ENCODE peak calls at places on chromosome 9, in five cellular contexts. One of them, this sample, is unnamed.

GRCh38 chr9:114484854-114485443 is 20.3 kb downstream of the WHRN start:
- DNase-seq in nephron progenitor cell: no peak
- DNase-seq in AG09319: no peak
- DNase-seq in HFF-Myc: peak; percentile 51
- DNase-seq in psoas muscle: no peak
- DNase-seq in this sample: no peak

GRCh38 chr9:114743446-114743845 is 61.5 kb upstream of the TEX48 start:
- DNase-seq in nephron progenitor cell: no peak
- DNase-seq in AG09319: no peak
- DNase-seq in HFF-Myc: no peak
- DNase-seq in psoas muscle: no peak
- DNase-seq in this sample: no peak

GRCh38 chr9:19429590-19429989 is 20.8 kb downstream of the ACER2 start:
- DNase-seq in psoas muscle: no peak
- DNase-seq in HFF-Myc: no peak
- DNase-seq in nephron progenitor cell: no peak
- DNase-seq in AG09319: no peak
- DNase-seq in this sample: no peak

GRCh38 chr9:89361816-89362646 is 43.7 kb downstream of the SECISBP2 start:
- DNase-seq in nephron progenitor cell: no peak
- DNase-seq in AG09319: no peak
- DNase-seq in HFF-Myc: no peak
- DNase-seq in psoas muscle: no peak
- DNase-seq in this sample: no peak

GRCh38 chr9:100092066-100092465 is 6.7 kb downstream of the ERP44 start:
- DNase-seq in nephron progenitor cell: no peak
- DNase-seq in AG09319: no peak
- DNase-seq in psoas muscle: no peak
- DNase-seq in HFF-Myc: no peak
- DNase-seq in this sample: no peak

GRCh38 chr9:91775708-91776028 is 174.4 kb downstream of the ROR2 start:
- DNase-seq in AG09319: no peak
- DNase-seq in HFF-Myc: no peak
- DNase-seq in psoas muscle: no peak
- DNase-seq in nephron progenitor cell: no peak
- DNase-seq in this sample: no peak

GRCh38 chr9:110923601-110924000 is 114.7 kb downstream of the LPAR1 start:
- DNase-seq in nephron progenitor cell: no peak
- DNase-seq in psoas muscle: no peak
- DNase-seq in AG09319: no peak
- DNase-seq in HFF-Myc: no peak
- DNase-seq in this sample: no peak

GRCh38 chr9:129422843-129423700 is 197.8 kb downstream of the C9orf50 start:
- DNase-seq in nephron progenitor cell: no peak
- DNase-seq in AG09319: no peak
- DNase-seq in HFF-Myc: no peak
- DNase-seq in psoas muscle: no peak
- DNase-seq in this sample: peak; percentile 45

GRCh38 chr9:34491596-34491995 is 31.2 kb downstream of the ENHO start:
- DNase-seq in HFF-Myc: no peak
- DNase-seq in AG09319: no peak
- DNase-seq in psoas muscle: no peak
- DNase-seq in nephron progenitor cell: no peak
- DNase-seq in this sample: no peak

GRCh38 chr9:115597330-115597729 is 479.4 kb upstream of the TNC start:
- DNase-seq in nephron progenitor cell: no peak
- DNase-seq in HFF-Myc: no peak
- DNase-seq in psoas muscle: no peak
- DNase-seq in AG09319: no peak
- DNase-seq in this sample: no peak

GRCh38 chr9:78470741-78471140 is 173.8 kb downstream of the PSAT1 start:
- DNase-seq in AG09319: no peak
- DNase-seq in HFF-Myc: no peak
- DNase-seq in psoas muscle: no peak
- DNase-seq in nephron progenitor cell: no peak
- DNase-seq in this sample: no peak

GRCh38 chr9:121499427-121500164 is at the start of gene GGTA1:
- DNase-seq in AG09319: no peak
- DNase-seq in psoas muscle: peak; percentile 78
- DNase-seq in nephron progenitor cell: peak; percentile 72
- DNase-seq in HFF-Myc: no peak
- DNase-seq in this sample: peak; percentile 76

GRCh38 chr9:121201045-121201737 is 478 bp downstream of the RAB14 start:
- DNase-seq in HFF-Myc: no peak
- DNase-seq in AG09319: no peak
- DNase-seq in nephron progenitor cell: peak; percentile 67
- DNase-seq in psoas muscle: peak; percentile 64
- DNase-seq in this sample: peak; percentile 65

GRCh38 chr9:14344846-14345585 is 31.1 kb upstream of the NFIB start:
- DNase-seq in HFF-Myc: no peak
- DNase-seq in nephron progenitor cell: peak; percentile 16
- DNase-seq in psoas muscle: peak; percentile 58
- DNase-seq in AG09319: no peak
- DNase-seq in this sample: no peak

GRCh38 chr9:17658237-17658636 is 79.4 kb downstream of the SH3GL2 start:
- DNase-seq in HFF-Myc: no peak
- DNase-seq in nephron progenitor cell: no peak
- DNase-seq in psoas muscle: no peak
- DNase-seq in AG09319: no peak
- DNase-seq in this sample: no peak

GRCh38 chr9:99690573-99690972 is 131.1 kb upstream of the NR4A3 start:
- DNase-seq in AG09319: no peak
- DNase-seq in nephron progenitor cell: no peak
- DNase-seq in HFF-Myc: no peak
- DNase-seq in psoas muscle: peak; percentile 48
- DNase-seq in this sample: no peak

GRCh38 chr9:123481209-123481865 is 125.3 kb downstream of the CRB2 start:
- DNase-seq in nephron progenitor cell: no peak
- DNase-seq in HFF-Myc: no peak
- DNase-seq in AG09319: no peak
- DNase-seq in psoas muscle: no peak
- DNase-seq in this sample: no peak

DNA sequence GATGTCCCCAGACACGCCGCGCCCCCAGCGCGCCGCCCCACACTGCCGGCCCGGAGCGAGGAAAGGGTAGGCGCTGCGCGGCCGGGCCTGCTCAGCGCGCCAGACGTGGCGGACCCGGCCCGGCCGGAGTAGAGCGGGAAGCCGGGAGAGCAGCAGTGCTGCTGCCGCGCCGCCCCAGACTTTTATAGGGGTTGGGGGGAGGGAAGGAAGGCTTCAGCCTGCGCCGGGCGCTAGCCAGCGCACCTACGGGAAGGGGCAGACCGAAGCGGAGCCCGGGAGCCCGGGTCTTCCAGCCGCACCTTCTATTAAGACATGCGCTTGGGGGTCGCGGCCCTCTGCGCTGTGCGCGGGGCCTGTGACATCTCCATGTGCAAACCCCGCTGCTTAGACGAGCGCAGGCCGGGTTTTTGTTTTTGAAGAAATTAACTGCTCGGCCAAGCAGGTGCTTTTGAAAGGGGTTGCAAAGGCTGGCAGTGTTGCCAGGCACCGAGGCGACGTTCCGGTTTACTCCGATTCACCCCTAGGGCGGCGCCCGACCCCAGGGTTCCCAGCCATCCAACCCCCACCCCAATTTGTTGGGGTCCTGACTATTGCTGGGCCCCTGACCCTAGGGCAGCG is 361 bp upstream of the PAX5 start:
- DNase-seq in psoas muscle: peak; percentile 52
- DNase-seq in nephron progenitor cell: peak; percentile 64
- DNase-seq in HFF-Myc: no peak
- DNase-seq in AG09319: no peak
- DNase-seq in this sample: no peak
- TF ChIP-seq CTCF in psoas muscle: no peak
- TF ChIP-seq CTCF in nephron progenitor cell: no peak
- TF ChIP-seq CTCF in HFF-Myc: peak; percentile 22
- TF ChIP-seq CTCF in AG09319: no peak
- TF ChIP-seq CTCF in this sample: no peak

DNA sequence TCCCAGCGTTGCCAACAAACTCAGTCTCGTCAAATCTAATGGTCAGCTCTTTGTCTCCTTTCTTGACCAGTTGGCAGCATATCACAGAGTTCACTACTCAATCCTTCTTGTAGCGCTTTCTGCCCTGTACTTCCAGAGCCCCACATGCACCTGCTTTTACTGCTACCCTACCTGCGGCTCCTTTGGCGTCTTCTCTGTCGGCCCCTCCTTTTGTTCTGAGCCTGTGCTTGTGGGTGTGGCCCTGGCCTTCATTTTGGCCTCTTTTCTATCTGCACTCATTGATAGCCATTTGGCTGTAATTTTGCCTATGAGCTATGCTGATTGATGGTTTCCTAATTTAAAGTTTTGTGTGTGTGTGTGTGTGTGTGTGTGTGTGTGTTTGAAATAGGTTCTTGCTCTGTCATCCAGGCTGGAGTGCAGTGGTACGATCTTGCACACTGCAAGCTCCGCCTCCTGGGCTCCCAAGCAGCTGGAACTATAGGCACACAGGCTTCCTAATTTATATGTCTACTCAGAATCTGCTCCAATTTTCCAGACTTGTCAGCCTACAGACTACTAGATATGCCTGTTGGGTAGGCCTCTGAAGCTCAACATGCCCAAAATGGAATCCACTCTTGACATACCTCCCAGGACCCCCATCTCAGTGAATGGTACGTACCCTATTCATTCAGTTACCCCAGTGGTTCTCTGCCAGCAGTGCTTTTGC is 32.3 kb downstream of the ARPC5L start:
- DNase-seq in HFF-Myc: no peak
- DNase-seq in psoas muscle: no peak
- DNase-seq in AG09319: no peak
- DNase-seq in nephron progenitor cell: no peak
- DNase-seq in this sample: no peak
- TF ChIP-seq CTCF in HFF-Myc: no peak
- TF ChIP-seq CTCF in psoas muscle: no peak
- TF ChIP-seq CTCF in AG09319: no peak
- TF ChIP-seq CTCF in nephron progenitor cell: no peak
- TF ChIP-seq CTCF in this sample: no peak

GRCh38 chr9:4679268-4680177 is at the start of gene CDC37L1:
- DNase-seq in HFF-Myc: peak; percentile 87
- DNase-seq in AG09319: peak; percentile 87
- DNase-seq in psoas muscle: peak; percentile 99
- DNase-seq in nephron progenitor cell: peak; percentile 100
- DNase-seq in this sample: peak; percentile 99
- TF ChIP-seq CTCF in HFF-Myc: peak; percentile 51
- TF ChIP-seq CTCF in AG09319: peak; percentile 54
- TF ChIP-seq CTCF in psoas muscle: peak; percentile 74
- TF ChIP-seq CTCF in nephron progenitor cell: peak; percentile 54
- TF ChIP-seq CTCF in this sample: peak; percentile 75

GRCh38 chr9:119963258-119963797 is 594.1 kb upstream of the BRINP1 start:
- DNase-seq in AG09319: peak; percentile 98
- DNase-seq in nephron progenitor cell: peak; percentile 7
- DNase-seq in HFF-Myc: peak; percentile 89
- DNase-seq in psoas muscle: no peak
- DNase-seq in this sample: no peak

GRCh38 chr9:119963798-119964372 is 594.6 kb upstream of the BRINP1 start:
- DNase-seq in HFF-Myc: peak; percentile 92
- DNase-seq in nephron progenitor cell: peak; percentile 37
- DNase-seq in AG09319: peak; percentile 91
- DNase-seq in psoas muscle: no peak
- DNase-seq in this sample: no peak

GRCh38 chr9:119959846-119960545 is 590.8 kb upstream of the BRINP1 start:
- DNase-seq in psoas muscle: no peak
- DNase-seq in AG09319: no peak
- DNase-seq in HFF-Myc: no peak
- DNase-seq in nephron progenitor cell: no peak
- DNase-seq in this sample: peak; percentile 14

GRCh38 chr9:119961774-119962408 is 592.7 kb upstream of the BRINP1 start:
- DNase-seq in nephron progenitor cell: peak; percentile 75
- DNase-seq in AG09319: no peak
- DNase-seq in HFF-Myc: no peak
- DNase-seq in psoas muscle: peak; percentile 48
- DNase-seq in this sample: no peak
- TF ChIP-seq CTCF in nephron progenitor cell: peak; percentile 83
- TF ChIP-seq CTCF in AG09319: peak; percentile 48
- TF ChIP-seq CTCF in HFF-Myc: peak; percentile 85
- TF ChIP-seq CTCF in psoas muscle: peak; percentile 66
- TF ChIP-seq CTCF in this sample: peak; percentile 26